ENCODE peak calls at places on chromosome 11, in five cellular contexts. T is K562, Z is GM12892, P is SK-N-SH, W is GM12878. Q is an unnamed sample.

GRCh38 chr11:57763568-57763967 is 2.0 kb downstream of the CTNND1 start:
- DNase-seq in W (no peak), Z (no peak), P (peak; percentile 45), T (peak; percentile 40), Q (no peak)

GRCh38 chr11:4035985-4036384 is 58.6 kb upstream of the RRM1 start:
- DNase-seq in Z (no peak), T (no peak), W (no peak), P (no peak), Q (no peak)

GRCh38 chr11:47269829-47270305 is at the start of gene MADD:
- DNase-seq in Z (peak; percentile 96), P (peak; percentile 98), T (peak; percentile 96), W (peak; percentile 55), Q (peak; percentile 95)

GRCh38 chr11:29255401-29255800 is 761.4 kb downstream of the KCNA4 start:
- DNase-seq in W (no peak), T (no peak), P (no peak), Z (no peak), Q (no peak)

GRCh38 chr11:96299155-96299883 is 43.7 kb downstream of the MAML2 start:
- DNase-seq in T (no peak), P (no peak), Z (no peak), W (no peak), Q (no peak)

GRCh38 chr11:64095286-64095825 is 59.6 kb downstream of the FLRT1 start:
- DNase-seq in W (no peak), P (no peak), T (no peak), Z (no peak), Q (no peak)

GRCh38 chr11:40161855-40162410 is 1297.5 kb downstream of the LRRC4C start:
- DNase-seq in Z (no peak), T (no peak), W (no peak), P (no peak), Q (no peak)

GRCh38 chr11:81033779-81034550 is 1593.1 kb upstream of the TENM4 start:
- DNase-seq in W (no peak), P (no peak), T (no peak), Z (no peak), Q (no peak)

GRCh38 chr11:101860694-101861371 is 54.0 kb upstream of the CEP126 start:
- DNase-seq in W (no peak), Z (no peak), T (peak; percentile 16), P (peak; percentile 30), Q (peak; percentile 14)

GRCh38 chr11:14927146-14927545 is 35.1 kb upstream of the CYP2R1 start:
- DNase-seq in P (no peak), W (no peak), Z (no peak), T (no peak), Q (no peak)

GRCh38 chr11:36509265-36509664 is 807 bp downstream of the TRAF6 start:
- DNase-seq in Z (no peak), T (peak; percentile 27), P (peak; percentile 34), W (no peak), Q (no peak)

GRCh38 chr11:6240139-6240538 is 1.2 kb downstream of the CNGA4 start:
- DNase-seq in Z (no peak), P (no peak), W (no peak), T (no peak), Q (no peak)

GRCh38 chr11:58813693-58814092 is 30.8 kb downstream of the GLYATL2 start:
- DNase-seq in T (no peak), W (no peak), Z (no peak), P (no peak), Q (no peak)

GRCh38 chr11:1458340-1459218 is 28.0 kb downstream of the MOB2 start:
- DNase-seq in W (no peak), T (peak; percentile 88), Z (no peak), P (peak; percentile 90), Q (no peak)

GRCh38 chr11:88398372-88399140 is 61.0 kb upstream of the CTSC start:
- DNase-seq in T (no peak), W (no peak), P (no peak), Z (no peak), Q (no peak)

GRCh38 chr11:134340354-134340964 is 8.7 kb downstream of the GLB1L2 start:
- DNase-seq in P (no peak), T (no peak), W (no peak), Z (no peak), Q (no peak)

GRCh38 chr11:66109294-66109693 is 39.2 kb downstream of the PACS1 start:
- DNase-seq in W (no peak), T (no peak), Z (no peak), P (no peak), Q (no peak)

GRCh38 chr11:44994753-44995152 is 44.1 kb upstream of the TP53I11 start:
- DNase-seq in W (no peak), P (no peak), Z (no peak), T (no peak), Q (no peak)

GRCh38 chr11:368414-369335 is 624 bp upstream of the B4GALNT4 start:
- DNase-seq in Z (no peak), W (no peak), P (peak; percentile 67), T (peak; percentile 83), Q (peak; percentile 22)

GRCh38 chr11:68189082-68189481 is 24.0 kb downstream of the KMT5B start:
- DNase-seq in W (no peak), P (no peak), T (no peak), Z (no peak), Q (no peak)

GRCh38 chr11:12430912-12431311 is 53.5 kb downstream of the PARVA start:
- DNase-seq in W (no peak), P (no peak), Z (no peak), T (no peak), Q (no peak)

GRCh38 chr11:128603003-128603715 is 15.8 kb upstream of the ETS1 start:
- DNase-seq in P (no peak), W (no peak), T (no peak), Z (no peak), Q (no peak)

GRCh38 chr11:7484645-7485044 is 661 bp upstream of the OLFML1 start:
- DNase-seq in T (no peak), Z (no peak), P (no peak), W (no peak), Q (no peak)
- TF ChIP-seq TAF1 in T (no peak), Z (no peak), P (no peak), W (no peak), Q (no peak)

GRCh38 chr11:131042041-131042390 is 125.7 kb upstream of the SNX19 start:
- DNase-seq in W (no peak), T (no peak), Z (no peak), P (no peak), Q (no peak)

GRCh38 chr11:131037873-131038272 is 121.6 kb upstream of the SNX19 start:
- DNase-seq in Z (no peak), T (no peak), W (no peak), P (no peak), Q (no peak)

GRCh38 chr11:131041331-131042040 is 125.2 kb upstream of the SNX19 start:
- DNase-seq in T (no peak), W (no peak), Z (no peak), P (no peak), Q (no peak)

GRCh38 chr11:131036544-131036943 is 120.3 kb upstream of the SNX19 start:
- DNase-seq in P (no peak), Z (no peak), T (no peak), W (no peak), Q (no peak)

GRCh38 chr11:131038597-131038996 is 122.3 kb upstream of the SNX19 start:
- DNase-seq in W (no peak), P (peak; percentile 37), T (peak; percentile 29), Z (peak; percentile 6), Q (no peak)
- TF ChIP-seq TAF1 in W (no peak), P (no peak), T (no peak), Z (no peak), Q (no peak)

GRCh38 chr11:122746611-122747305 is 91.2 kb downstream of the UBASH3B start:
- DNase-seq in P (no peak), Z (no peak), T (no peak), W (no peak), Q (no peak)

GRCh38 chr11:122745111-122745510 is 89.6 kb downstream of the UBASH3B start:
- DNase-seq in P (no peak), W (no peak), T (no peak), Z (no peak), Q (no peak)

GRCh38 chr11:122743949-122744876 is 88.7 kb downstream of the UBASH3B start:
- DNase-seq in Z (peak; percentile 32), W (peak; percentile 55), T (no peak), P (no peak), Q (peak; percentile 37)

GRCh38 chr11:122747358-122747757 is 90.9 kb upstream of the CRTAM start:
- DNase-seq in P (no peak), T (no peak), Z (no peak), W (no peak), Q (no peak)

DNA sequence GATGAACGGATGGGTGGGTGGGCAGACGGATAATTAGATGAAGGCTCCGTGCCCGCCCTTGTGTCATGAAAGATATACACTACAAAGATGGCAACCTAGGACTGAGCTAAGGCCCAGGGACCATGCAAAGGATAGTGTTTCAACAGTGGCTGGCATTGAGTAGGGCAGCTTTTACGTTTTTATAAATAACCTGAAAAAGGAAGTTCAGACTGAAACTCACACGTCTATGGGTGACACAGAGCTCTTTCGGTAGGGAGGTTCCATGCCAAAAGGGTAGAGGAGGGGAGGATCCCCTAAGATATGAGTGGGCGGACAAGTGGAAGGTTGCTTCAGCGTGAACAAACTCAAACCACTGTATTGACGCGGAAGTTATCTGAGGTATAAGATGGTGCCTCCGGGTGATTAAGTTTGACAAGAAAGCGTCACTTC is 90.5 kb downstream of the UBASH3B start:
- DNase-seq in W (peak; percentile 87), P (no peak), Z (peak; percentile 52), T (no peak), Q (peak; percentile 56)
- TF ChIP-seq TAF1 in W (no peak), P (no peak), Z (no peak), T (no peak), Q (peak; percentile 48)

DNA sequence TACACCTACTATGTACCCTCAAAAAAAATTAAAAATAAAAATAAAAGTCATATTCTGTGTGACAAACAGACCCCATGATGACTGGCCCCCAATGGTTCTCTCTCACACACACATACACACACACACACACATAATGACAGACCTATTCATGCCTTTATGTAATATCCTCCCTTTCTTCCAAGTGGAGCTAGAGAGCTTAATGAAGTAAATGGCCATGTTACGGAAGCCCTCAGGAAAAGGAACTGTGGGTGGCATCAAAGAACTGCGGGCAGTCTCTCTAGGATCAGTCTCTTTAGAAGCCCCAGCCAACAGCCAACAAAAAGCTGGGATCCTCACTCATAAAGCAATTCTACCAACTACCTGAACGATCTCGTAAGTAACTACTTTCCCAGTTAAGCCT is 125.5 kb downstream of the SIK3 start:
- DNase-seq in W (no peak), P (no peak), T (no peak), Z (no peak), Q (no peak)
- TF ChIP-seq TAF1 in W (no peak), P (no peak), T (no peak), Z (no peak), Q (no peak)

DNA sequence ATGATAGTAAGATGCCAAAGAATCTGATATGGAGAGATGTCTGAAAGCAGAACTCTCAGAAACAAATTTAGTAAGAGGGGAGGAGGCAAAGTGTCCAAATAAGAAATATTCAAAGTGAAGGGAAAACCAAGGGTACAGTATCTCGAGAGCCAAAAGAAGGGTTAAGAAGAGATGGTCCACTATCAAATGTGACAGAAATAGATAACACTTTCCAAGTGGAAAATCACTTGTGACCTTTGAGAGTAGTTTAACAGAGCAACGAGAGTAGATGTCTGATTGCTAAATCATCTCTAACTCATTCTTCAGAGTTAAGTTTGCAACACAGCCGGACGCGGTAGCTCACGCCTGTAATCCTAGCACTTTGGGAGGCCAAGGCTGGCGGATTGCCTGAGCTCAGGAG is 4.3 kb upstream of the BUD13 start:
- DNase-seq in T (no peak), W (no peak), Z (no peak), P (no peak), Q (no peak)
- TF ChIP-seq TAF1 in T (no peak), W (no peak), Z (no peak), P (no peak), Q (no peak)

Q was measured in GM12891.